ENCODE peak calls at places on chromosomes 12 and 14, in five cellular contexts. One of them, this sample, is unnamed.

GRCh38 chr12:93361159-93361919 is 16.4 kb upstream of the NUDT4 start:
- DNase-seq in HCEC 1CT: peak; percentile 1
- DNase-seq in COR-L47: peak; percentile 75
- DNase-seq in HCT116: no peak
- DNase-seq in stimulated activated CD8-positive, alpha-beta memory T cell treated with anti-CD3 and anti-CD28 coated beads, Interleukin-7, amount 100 ng/mL, for 1 hour: no peak
- DNase-seq in this sample: no peak

GRCh38 chr14:101442451-101442850 is 118.8 kb upstream of the DIO3 start:
- DNase-seq in HCEC 1CT: no peak
- DNase-seq in COR-L47: no peak
- DNase-seq in HCT116: no peak
- DNase-seq in stimulated activated CD8-positive, alpha-beta memory T cell treated with anti-CD3 and anti-CD28 coated beads, Interleukin-7, amount 100 ng/mL, for 1 hour: peak; percentile 8
- DNase-seq in this sample: no peak

GRCh38 chr12:123973552-123974341 is 732 bp downstream of the ZNF664 start:
- DNase-seq in HCEC 1CT: no peak
- DNase-seq in COR-L47: peak; percentile 42
- DNase-seq in HCT116: no peak
- DNase-seq in stimulated activated CD8-positive, alpha-beta memory T cell treated with anti-CD3 and anti-CD28 coated beads, Interleukin-7, amount 100 ng/mL, for 1 hour: no peak
- DNase-seq in this sample: no peak

GRCh38 chr12:85076688-85077430 is 40.7 kb downstream of the LRRIQ1 start:
- DNase-seq in HCEC 1CT: peak; percentile 82
- DNase-seq in COR-L47: peak; percentile 35
- DNase-seq in HCT116: peak; percentile 81
- DNase-seq in stimulated activated CD8-positive, alpha-beta memory T cell treated with anti-CD3 and anti-CD28 coated beads, Interleukin-7, amount 100 ng/mL, for 1 hour: no peak
- DNase-seq in this sample: peak; percentile 83

GRCh38 chr12:1435456-1435855 is 158.9 kb downstream of the FBXL14 start:
- DNase-seq in HCEC 1CT: peak; percentile 57
- DNase-seq in COR-L47: no peak
- DNase-seq in HCT116: no peak
- DNase-seq in stimulated activated CD8-positive, alpha-beta memory T cell treated with anti-CD3 and anti-CD28 coated beads, Interleukin-7, amount 100 ng/mL, for 1 hour: no peak
- DNase-seq in this sample: no peak

GRCh38 chr12:27245039-27245438 is 953 bp downstream of the STK38L start:
- DNase-seq in HCEC 1CT: no peak
- DNase-seq in COR-L47: no peak
- DNase-seq in HCT116: no peak
- DNase-seq in stimulated activated CD8-positive, alpha-beta memory T cell treated with anti-CD3 and anti-CD28 coated beads, Interleukin-7, amount 100 ng/mL, for 1 hour: no peak
- DNase-seq in this sample: no peak

GRCh38 chr14:57871487-57872080 is 5.7 kb upstream of the SLC35F4 start:
- DNase-seq in HCEC 1CT: peak; percentile 70
- DNase-seq in COR-L47: peak; percentile 28
- DNase-seq in HCT116: peak; percentile 35
- DNase-seq in stimulated activated CD8-positive, alpha-beta memory T cell treated with anti-CD3 and anti-CD28 coated beads, Interleukin-7, amount 100 ng/mL, for 1 hour: no peak
- DNase-seq in this sample: peak; percentile 34

GRCh38 chr12:12099102-12099501 is 28.4 kb downstream of the BCL2L14 start:
- DNase-seq in HCEC 1CT: no peak
- DNase-seq in COR-L47: no peak
- DNase-seq in HCT116: no peak
- DNase-seq in stimulated activated CD8-positive, alpha-beta memory T cell treated with anti-CD3 and anti-CD28 coated beads, Interleukin-7, amount 100 ng/mL, for 1 hour: no peak
- DNase-seq in this sample: no peak

GRCh38 chr12:3251067-3251466 is 173.9 kb downstream of the TSPAN9 start:
- DNase-seq in HCEC 1CT: no peak
- DNase-seq in COR-L47: no peak
- DNase-seq in HCT116: no peak
- DNase-seq in stimulated activated CD8-positive, alpha-beta memory T cell treated with anti-CD3 and anti-CD28 coated beads, Interleukin-7, amount 100 ng/mL, for 1 hour: no peak
- DNase-seq in this sample: no peak